ENCODE peak calls at places on chromosomes 11 and 22, in five cellular contexts. L is GM12878, B is HepG2, M is H1, D is SK-N-SH. V is an unnamed sample.

GRCh38 chr11:69152748-69153446 is 2.8 kb upstream of the SMIM38 start:
- DNase-seq in M (no peak), L (no peak), D (no peak), B (peak), V (no peak)

GRCh38 chr11:110828086-110828485 is 115.8 kb upstream of the ARHGAP20 start:
- DNase-seq in B (no peak), M (no peak), L (no peak), D (no peak), V (no peak)

GRCh38 chr11:488992-489391 is 18.1 kb downstream of the RNH1 start:
- DNase-seq in B (no peak), D (no peak), M (no peak), L (no peak), V (no peak)

GRCh38 chr22:39520874-39521857 is 804 bp downstream of the ATF4 start:
- DNase-seq in L (no peak), M (no peak), D (peak), B (no peak), V (peak)

GRCh38 chr11:47468598-47469214 is 19.8 kb upstream of the RAPSN start:
- DNase-seq in L (no peak), B (no peak), M (no peak), D (no peak), V (no peak)

GRCh38 chr22:44180706-44181032 is at the start of gene PARVG:
- DNase-seq in D (no peak), L (peak), M (no peak), B (no peak), V (no peak)

GRCh38 chr11:73388241-73389133 is 12.3 kb downstream of the RELT start:
- DNase-seq in D (no peak), B (no peak), M (no peak), L (no peak), V (no peak)

GRCh38 chr11:85821636-85822035 is 10.7 kb upstream of the SYTL2 start:
- DNase-seq in D (no peak), M (no peak), B (no peak), L (no peak), V (no peak)

GRCh38 chr11:16001899-16002426 is 354.4 kb downstream of the SOX6 start:
- DNase-seq in B (peak), M (no peak), L (no peak), D (no peak), V (no peak)

GRCh38 chr11:129785383-129786111 is 30.1 kb upstream of the TMEM45B start:
- DNase-seq in M (no peak), D (peak), L (no peak), B (peak), V (peak)

GRCh38 chr11:117428856-117429229 is 101.2 kb downstream of the CEP164 start:
- DNase-seq in L (no peak), B (no peak), D (no peak), M (no peak), V (peak)

GRCh38 chr22:37080838-37081237 is 28.7 kb downstream of the TMPRSS6 start:
- DNase-seq in D (no peak), B (no peak), L (no peak), M (no peak), V (no peak)

GRCh38 chr22:17199131-17199731 is 20.0 kb downstream of the ADA2 start:
- DNase-seq in L (no peak), M (peak), D (peak), B (no peak), V (peak)

GRCh38 chr11:134019500-134019899 is 49.4 kb upstream of the JAM3 start:
- DNase-seq in M (no peak), D (no peak), L (no peak), B (no peak), V (no peak)

GRCh38 chr11:27420722-27421572 is 51.6 kb downstream of the LGR4 start:
- DNase-seq in M (no peak), D (no peak), B (no peak), L (no peak), V (peak)

GRCh38 chr11:120221115-120221752 is 10.4 kb downstream of the OAF start:
- DNase-seq in D (no peak), M (no peak), B (no peak), L (no peak), V (no peak)

GRCh38 chr11:114239632-114240224 is 56.5 kb upstream of the NNMT start:
- DNase-seq in D (no peak), B (no peak), M (no peak), L (no peak), V (peak)
- TF ChIP-seq JUND in D (no peak), B (no peak), M (no peak), L (no peak), V (no peak)

DNA sequence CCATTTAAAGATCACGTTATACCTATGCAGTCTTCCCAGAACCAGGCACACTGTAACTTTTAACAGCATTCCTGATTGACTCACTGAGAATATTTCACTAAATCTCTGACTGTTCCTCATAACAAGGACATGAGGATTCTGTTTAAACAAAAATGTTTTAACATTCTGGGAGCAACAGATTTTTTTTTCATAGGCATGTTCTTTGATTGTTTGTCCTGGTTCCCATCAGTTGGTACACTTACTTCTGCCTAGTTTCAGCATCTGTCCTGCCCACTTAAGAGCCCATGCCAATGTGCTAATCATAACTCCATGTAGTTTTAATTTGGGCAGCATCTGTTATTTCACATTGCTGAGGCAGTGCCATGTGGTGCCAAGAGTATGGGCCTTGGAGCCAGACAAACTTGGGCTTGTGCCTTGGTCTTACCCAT is 138.5 kb upstream of the CTSC start:
- DNase-seq in M (no peak), L (no peak), B (no peak), D (no peak), V (no peak)
- TF ChIP-seq TAF1 in M (no peak), L (no peak), B (no peak), D (no peak), V (no peak)

GRCh38 chr22:46185263-46185662 is 34.9 kb downstream of the PPARA start:
- DNase-seq in B (no peak), L (no peak), D (no peak), M (no peak), V (no peak)
- TF ChIP-seq JUND in B (no peak), L (no peak), D (no peak), M (no peak), V (no peak)

DNA sequence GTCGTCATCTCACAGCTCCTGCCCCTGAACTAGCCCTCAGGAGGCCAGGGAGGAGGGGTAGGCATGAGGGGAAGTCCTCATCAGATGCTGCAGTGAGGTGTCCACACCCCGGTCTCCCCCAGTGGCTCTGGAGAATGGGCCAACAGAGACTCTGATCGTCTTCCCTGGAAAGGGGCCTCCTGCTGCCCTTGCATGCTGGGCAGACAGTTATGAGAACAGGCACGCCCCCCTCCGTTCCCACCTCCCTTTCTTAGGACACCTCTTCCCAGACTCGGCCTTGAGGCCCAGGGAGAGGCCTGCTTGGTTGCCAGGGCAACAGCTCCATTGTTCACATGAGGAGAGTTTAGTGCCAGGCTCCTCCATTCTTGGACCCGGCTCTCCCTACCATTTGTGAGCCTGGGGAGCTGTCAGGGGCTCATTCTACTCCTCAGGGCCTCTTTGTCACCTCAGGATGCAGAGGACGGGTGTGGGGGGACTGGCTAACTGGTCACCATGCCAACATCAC is 157.6 kb downstream of the TTC17 start:
- DNase-seq in B (no peak), M (no peak), L (no peak), D (no peak), V (no peak)
- TF ChIP-seq TAF1 in B (no peak), M (no peak), L (no peak), D (no peak), V (no peak)

GRCh38 chr22:32591620-32592019 is 117.0 kb downstream of the FBXO7 start:
- DNase-seq in L (no peak), D (no peak), M (no peak), B (no peak), V (no peak)
- TF ChIP-seq JUND in L (no peak), D (no peak), M (no peak), B (no peak), V (no peak)

GRCh38 chr11:45075519-45075918 is 70.9 kb upstream of the PRDM11 start:
- DNase-seq in D (no peak), B (no peak), L (no peak), M (no peak), V (no peak)

GRCh38 chr11:45078236-45079074 is 68.0 kb upstream of the PRDM11 start:
- DNase-seq in B (no peak), D (peak), L (no peak), M (no peak), V (no peak)

GRCh38 chr11:45075952-45076351 is 70.5 kb upstream of the PRDM11 start:
- DNase-seq in B (no peak), D (no peak), M (no peak), L (no peak), V (no peak)

GRCh38 chr11:45079075-45079444 is 67.4 kb upstream of the PRDM11 start:
- DNase-seq in D (no peak), B (no peak), M (no peak), L (no peak), V (no peak)

DNA sequence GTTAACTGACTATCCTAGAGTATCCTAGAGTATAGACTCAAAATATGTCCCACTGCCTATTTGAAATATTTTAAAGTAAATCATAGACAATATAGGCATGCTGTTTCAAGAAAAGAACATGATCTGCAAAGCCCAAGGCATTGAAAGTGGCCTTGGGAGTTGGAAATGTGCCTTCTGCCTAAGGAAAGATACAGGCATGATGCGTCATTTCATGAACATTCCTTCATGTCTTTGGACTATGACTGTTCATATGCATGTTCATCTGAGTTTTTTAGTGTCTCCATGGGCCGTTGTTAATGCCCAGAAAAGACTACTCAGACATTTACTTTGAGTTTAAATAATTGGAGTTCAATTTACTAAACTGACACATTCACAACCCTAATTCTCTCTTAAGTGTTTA is 69.7 kb upstream of the PRDM11 start:
- DNase-seq in D (no peak), B (no peak), L (no peak), M (no peak), V (no peak)
- TF ChIP-seq TAF1 in D (no peak), B (no peak), L (no peak), M (no peak), V (no peak)